ENCODE peak calls at places on chromosomes 5 and 9, in six cellular contexts. One of them, this sample, is unnamed.

GRCh38 chr9:102124465-102124864 is 386.0 kb upstream of the GRIN3A start:
- DNase-seq in HTR-8/SVneo: no peak
- DNase-seq in activated T-helper 1 cell treated with anti-CD3 and anti-CD28 coated beads, Interleukin-2, amount 50 U/mL, for 16 hours: no peak
- DNase-seq in ELF-1: no peak
- DNase-seq in kidney: no peak
- DNase-seq in glomerular endothelial cell: no peak
- DNase-seq in this sample: no peak

GRCh38 chr9:133534346-133535284 is at the start of gene ADAMTSL2:
- DNase-seq in activated T-helper 1 cell treated with anti-CD3 and anti-CD28 coated beads, Interleukin-2, amount 50 U/mL, for 16 hours: no peak
- DNase-seq in kidney: peak
- DNase-seq in glomerular endothelial cell: no peak
- DNase-seq in HTR-8/SVneo: no peak
- DNase-seq in ELF-1: peak
- DNase-seq in this sample: peak

GRCh38 chr5:164345173-164345572 is 839.8 kb downstream of the MAT2B start:
- DNase-seq in kidney: no peak
- DNase-seq in activated T-helper 1 cell treated with anti-CD3 and anti-CD28 coated beads, Interleukin-2, amount 50 U/mL, for 16 hours: no peak
- DNase-seq in HTR-8/SVneo: no peak
- DNase-seq in ELF-1: no peak
- DNase-seq in glomerular endothelial cell: no peak
- DNase-seq in this sample: peak

GRCh38 chr5:74866653-74867162 is 521 bp upstream of the FAM169A start:
- DNase-seq in glomerular endothelial cell: no peak
- DNase-seq in activated T-helper 1 cell treated with anti-CD3 and anti-CD28 coated beads, Interleukin-2, amount 50 U/mL, for 16 hours: no peak
- DNase-seq in kidney: no peak
- DNase-seq in HTR-8/SVneo: peak
- DNase-seq in ELF-1: peak
- DNase-seq in this sample: no peak

GRCh38 chr5:141960018-141960417 is 2.0 kb upstream of the PCDH12 start:
- DNase-seq in glomerular endothelial cell: no peak
- DNase-seq in kidney: no peak
- DNase-seq in ELF-1: peak
- DNase-seq in HTR-8/SVneo: no peak
- DNase-seq in activated T-helper 1 cell treated with anti-CD3 and anti-CD28 coated beads, Interleukin-2, amount 50 U/mL, for 16 hours: no peak
- DNase-seq in this sample: no peak

GRCh38 chr9:35650341-35651158 is at the start of gene SIT1:
- DNase-seq in glomerular endothelial cell: no peak
- DNase-seq in ELF-1: no peak
- DNase-seq in HTR-8/SVneo: no peak
- DNase-seq in activated T-helper 1 cell treated with anti-CD3 and anti-CD28 coated beads, Interleukin-2, amount 50 U/mL, for 16 hours: no peak
- DNase-seq in kidney: peak
- DNase-seq in this sample: no peak

GRCh38 chr5:80725446-80725845 is 70.7 kb upstream of the DHFR start:
- DNase-seq in glomerular endothelial cell: no peak
- DNase-seq in kidney: no peak
- DNase-seq in activated T-helper 1 cell treated with anti-CD3 and anti-CD28 coated beads, Interleukin-2, amount 50 U/mL, for 16 hours: no peak
- DNase-seq in HTR-8/SVneo: no peak
- DNase-seq in ELF-1: no peak
- DNase-seq in this sample: no peak

GRCh38 chr9:122228191-122228905 is 409 bp downstream of the LHX6 start:
- DNase-seq in ELF-1: peak
- DNase-seq in kidney: peak
- DNase-seq in activated T-helper 1 cell treated with anti-CD3 and anti-CD28 coated beads, Interleukin-2, amount 50 U/mL, for 16 hours: no peak
- DNase-seq in glomerular endothelial cell: no peak
- DNase-seq in HTR-8/SVneo: no peak
- DNase-seq in this sample: no peak

GRCh38 chr5:127233590-127233989 is 57.0 kb upstream of the MEGF10 start:
- DNase-seq in HTR-8/SVneo: no peak
- DNase-seq in kidney: no peak
- DNase-seq in glomerular endothelial cell: no peak
- DNase-seq in activated T-helper 1 cell treated with anti-CD3 and anti-CD28 coated beads, Interleukin-2, amount 50 U/mL, for 16 hours: no peak
- DNase-seq in ELF-1: no peak
- DNase-seq in this sample: no peak

GRCh38 chr5:5699062-5699461 is 276.6 kb downstream of the ICE1 start:
- DNase-seq in HTR-8/SVneo: no peak
- DNase-seq in kidney: no peak
- DNase-seq in glomerular endothelial cell: no peak
- DNase-seq in activated T-helper 1 cell treated with anti-CD3 and anti-CD28 coated beads, Interleukin-2, amount 50 U/mL, for 16 hours: no peak
- DNase-seq in ELF-1: peak
- DNase-seq in this sample: no peak

GRCh38 chr9:94443039-94443722 is 111.7 kb upstream of the PCAT7 start:
- DNase-seq in activated T-helper 1 cell treated with anti-CD3 and anti-CD28 coated beads, Interleukin-2, amount 50 U/mL, for 16 hours: no peak
- DNase-seq in kidney: no peak
- DNase-seq in HTR-8/SVneo: no peak
- DNase-seq in glomerular endothelial cell: no peak
- DNase-seq in ELF-1: no peak
- DNase-seq in this sample: no peak

GRCh38 chr5:71653119-71653518 is 66.0 kb upstream of the CARTPT start:
- DNase-seq in kidney: no peak
- DNase-seq in HTR-8/SVneo: no peak
- DNase-seq in ELF-1: peak
- DNase-seq in glomerular endothelial cell: no peak
- DNase-seq in activated T-helper 1 cell treated with anti-CD3 and anti-CD28 coated beads, Interleukin-2, amount 50 U/mL, for 16 hours: no peak
- DNase-seq in this sample: peak

GRCh38 chr5:105057893-105058292 is 1495.3 kb upstream of the NUDT12 start:
- DNase-seq in kidney: no peak
- DNase-seq in HTR-8/SVneo: no peak
- DNase-seq in activated T-helper 1 cell treated with anti-CD3 and anti-CD28 coated beads, Interleukin-2, amount 50 U/mL, for 16 hours: no peak
- DNase-seq in ELF-1: no peak
- DNase-seq in glomerular endothelial cell: no peak
- DNase-seq in this sample: no peak

GRCh38 chr9:99414321-99414720 is 192.2 kb downstream of the SEC61B start:
- DNase-seq in activated T-helper 1 cell treated with anti-CD3 and anti-CD28 coated beads, Interleukin-2, amount 50 U/mL, for 16 hours: no peak
- DNase-seq in HTR-8/SVneo: no peak
- DNase-seq in kidney: no peak
- DNase-seq in glomerular endothelial cell: no peak
- DNase-seq in ELF-1: no peak
- DNase-seq in this sample: no peak

GRCh38 chr5:98734646-98735045 is 38.8 kb upstream of the RGMB start:
- DNase-seq in HTR-8/SVneo: no peak
- DNase-seq in kidney: no peak
- DNase-seq in glomerular endothelial cell: no peak
- DNase-seq in activated T-helper 1 cell treated with anti-CD3 and anti-CD28 coated beads, Interleukin-2, amount 50 U/mL, for 16 hours: no peak
- DNase-seq in ELF-1: no peak
- DNase-seq in this sample: no peak

GRCh38 chr9:86207193-86207592 is 52.3 kb downstream of the C9orf153 start:
- DNase-seq in ELF-1: no peak
- DNase-seq in kidney: no peak
- DNase-seq in glomerular endothelial cell: no peak
- DNase-seq in HTR-8/SVneo: no peak
- DNase-seq in activated T-helper 1 cell treated with anti-CD3 and anti-CD28 coated beads, Interleukin-2, amount 50 U/mL, for 16 hours: no peak
- DNase-seq in this sample: no peak

GRCh38 chr9:124427281-124427680 is 12.0 kb upstream of the PSMB7 start:
- DNase-seq in HTR-8/SVneo: no peak
- DNase-seq in kidney: no peak
- DNase-seq in glomerular endothelial cell: no peak
- DNase-seq in ELF-1: no peak
- DNase-seq in activated T-helper 1 cell treated with anti-CD3 and anti-CD28 coated beads, Interleukin-2, amount 50 U/mL, for 16 hours: no peak
- DNase-seq in this sample: no peak

GRCh38 chr9:23750808-23751207 is 75.2 kb downstream of the ELAVL2 start:
- DNase-seq in HTR-8/SVneo: no peak
- DNase-seq in kidney: no peak
- DNase-seq in ELF-1: no peak
- DNase-seq in activated T-helper 1 cell treated with anti-CD3 and anti-CD28 coated beads, Interleukin-2, amount 50 U/mL, for 16 hours: no peak
- DNase-seq in glomerular endothelial cell: no peak
- DNase-seq in this sample: no peak

GRCh38 chr9:26856413-26857032 is 36.1 kb downstream of the CAAP1 start:
- DNase-seq in HTR-8/SVneo: peak
- DNase-seq in kidney: no peak
- DNase-seq in activated T-helper 1 cell treated with anti-CD3 and anti-CD28 coated beads, Interleukin-2, amount 50 U/mL, for 16 hours: no peak
- DNase-seq in ELF-1: peak
- DNase-seq in glomerular endothelial cell: peak
- DNase-seq in this sample: peak

GRCh38 chr9:88949961-88950340 is 41.3 kb upstream of the S1PR3 start:
- DNase-seq in HTR-8/SVneo: no peak
- DNase-seq in ELF-1: no peak
- DNase-seq in kidney: no peak
- DNase-seq in glomerular endothelial cell: no peak
- DNase-seq in activated T-helper 1 cell treated with anti-CD3 and anti-CD28 coated beads, Interleukin-2, amount 50 U/mL, for 16 hours: no peak
- DNase-seq in this sample: peak

GRCh38 chr5:132308701-132309100 is 14.5 kb downstream of the SLC22A4 start:
- DNase-seq in ELF-1: no peak
- DNase-seq in activated T-helper 1 cell treated with anti-CD3 and anti-CD28 coated beads, Interleukin-2, amount 50 U/mL, for 16 hours: no peak
- DNase-seq in glomerular endothelial cell: no peak
- DNase-seq in kidney: no peak
- DNase-seq in HTR-8/SVneo: no peak
- DNase-seq in this sample: no peak

GRCh38 chr9:108784998-108785397 is 70.8 kb downstream of the ACTL7B start:
- DNase-seq in glomerular endothelial cell: no peak
- DNase-seq in ELF-1: no peak
- DNase-seq in activated T-helper 1 cell treated with anti-CD3 and anti-CD28 coated beads, Interleukin-2, amount 50 U/mL, for 16 hours: no peak
- DNase-seq in HTR-8/SVneo: no peak
- DNase-seq in kidney: no peak
- DNase-seq in this sample: peak

GRCh38 chr5:72178910-72179815 is 71.9 kb downstream of the MAP1B start:
- DNase-seq in glomerular endothelial cell: no peak
- DNase-seq in kidney: peak
- DNase-seq in ELF-1: peak
- DNase-seq in activated T-helper 1 cell treated with anti-CD3 and anti-CD28 coated beads, Interleukin-2, amount 50 U/mL, for 16 hours: no peak
- DNase-seq in HTR-8/SVneo: peak
- DNase-seq in this sample: peak

GRCh38 chr5:163565492-163565891 is 60.1 kb downstream of the MAT2B start:
- DNase-seq in HTR-8/SVneo: no peak
- DNase-seq in ELF-1: peak
- DNase-seq in glomerular endothelial cell: no peak
- DNase-seq in kidney: no peak
- DNase-seq in activated T-helper 1 cell treated with anti-CD3 and anti-CD28 coated beads, Interleukin-2, amount 50 U/mL, for 16 hours: no peak
- DNase-seq in this sample: no peak

GRCh38 chr9:137243626-137244485 is 2.8 kb downstream of the TUBB4B start:
- DNase-seq in kidney: no peak
- DNase-seq in ELF-1: no peak
- DNase-seq in activated T-helper 1 cell treated with anti-CD3 and anti-CD28 coated beads, Interleukin-2, amount 50 U/mL, for 16 hours: no peak
- DNase-seq in glomerular endothelial cell: no peak
- DNase-seq in HTR-8/SVneo: no peak
- DNase-seq in this sample: no peak

GRCh38 chr5:158758666-158759065 is 341.1 kb downstream of the EBF1 start:
- DNase-seq in HTR-8/SVneo: no peak
- DNase-seq in activated T-helper 1 cell treated with anti-CD3 and anti-CD28 coated beads, Interleukin-2, amount 50 U/mL, for 16 hours: no peak
- DNase-seq in ELF-1: no peak
- DNase-seq in glomerular endothelial cell: no peak
- DNase-seq in kidney: no peak
- DNase-seq in this sample: peak

GRCh38 chr9:36576866-36577265 is 4.2 kb downstream of the MELK start:
- DNase-seq in kidney: no peak
- DNase-seq in activated T-helper 1 cell treated with anti-CD3 and anti-CD28 coated beads, Interleukin-2, amount 50 U/mL, for 16 hours: no peak
- DNase-seq in glomerular endothelial cell: no peak
- DNase-seq in HTR-8/SVneo: no peak
- DNase-seq in ELF-1: no peak
- DNase-seq in this sample: no peak

GRCh38 chr5:81239613-81240012 is 6.5 kb downstream of the CKMT2 start:
- DNase-seq in ELF-1: no peak
- DNase-seq in glomerular endothelial cell: no peak
- DNase-seq in HTR-8/SVneo: no peak
- DNase-seq in activated T-helper 1 cell treated with anti-CD3 and anti-CD28 coated beads, Interleukin-2, amount 50 U/mL, for 16 hours: no peak
- DNase-seq in kidney: no peak
- DNase-seq in this sample: no peak

GRCh38 chr5:178768371-178769260 is 38.2 kb upstream of the ZNF354A start:
- DNase-seq in activated T-helper 1 cell treated with anti-CD3 and anti-CD28 coated beads, Interleukin-2, amount 50 U/mL, for 16 hours: no peak
- DNase-seq in kidney: no peak
- DNase-seq in ELF-1: no peak
- DNase-seq in HTR-8/SVneo: no peak
- DNase-seq in glomerular endothelial cell: no peak
- DNase-seq in this sample: no peak

GRCh38 chr5:96562614-96563013 is 99.6 kb upstream of the CAST start:
- DNase-seq in glomerular endothelial cell: no peak
- DNase-seq in ELF-1: no peak
- DNase-seq in HTR-8/SVneo: peak
- DNase-seq in kidney: no peak
- DNase-seq in activated T-helper 1 cell treated with anti-CD3 and anti-CD28 coated beads, Interleukin-2, amount 50 U/mL, for 16 hours: no peak
- DNase-seq in this sample: peak

GRCh38 chr9:37675661-37676060 is 24.9 kb downstream of the FRMPD1 start:
- DNase-seq in activated T-helper 1 cell treated with anti-CD3 and anti-CD28 coated beads, Interleukin-2, amount 50 U/mL, for 16 hours: no peak
- DNase-seq in ELF-1: no peak
- DNase-seq in glomerular endothelial cell: no peak
- DNase-seq in HTR-8/SVneo: no peak
- DNase-seq in kidney: no peak
- DNase-seq in this sample: no peak

GRCh38 chr5:147507480-147508126 is 2.3 kb downstream of the DPYSL3 start:
- DNase-seq in HTR-8/SVneo: no peak
- DNase-seq in glomerular endothelial cell: no peak
- DNase-seq in kidney: no peak
- DNase-seq in ELF-1: no peak
- DNase-seq in activated T-helper 1 cell treated with anti-CD3 and anti-CD28 coated beads, Interleukin-2, amount 50 U/mL, for 16 hours: no peak
- DNase-seq in this sample: peak